ENCODE peak calls at places on chromosomes 1 and 21, in eight cellular contexts. F is cardiac muscle cell; D is CD8-positive, alpha-beta T cell; G is tibial nerve; B is IMR-90; K is heart right ventricle; O is stomach; E is Panc1. Y is an unnamed sample.

GRCh38 chr1:58397187-58397820 is 149.2 kb downstream of the OMA1 start:
- DNase-seq in K (no peak), G (no peak), F (no peak), O (no peak), E (no peak), D (no peak), B (peak), Y (no peak)

GRCh38 chr1:239817801-239818200 is 273.9 kb upstream of the FMN2 start:
- DNase-seq in O (no peak), G (no peak), D (no peak), B (no peak), K (no peak), E (no peak), F (no peak), Y (no peak)

GRCh38 chr1:20486457-20487235 is 636 bp upstream of the CAMK2N1 start:
- DNase-seq in B (peak), G (no peak), D (no peak), K (peak), E (no peak), O (peak), F (peak), Y (no peak)

GRCh38 chr1:96416690-96417444 is 304.7 kb upstream of the PTBP2 start:
- DNase-seq in G (no peak), D (no peak), E (no peak), O (no peak), K (no peak), F (no peak), B (peak), Y (no peak)

GRCh38 chr1:31382379-31382989 is 9.6 kb upstream of the FABP3 start:
- DNase-seq in K (peak), D (no peak), B (no peak), O (no peak), G (no peak), F (no peak), E (no peak), Y (no peak)

GRCh38 chr1:230307213-230307612 is 118.9 kb downstream of the PGBD5 start:
- DNase-seq in F (no peak), E (no peak), O (no peak), K (no peak), B (no peak), G (no peak), D (no peak), Y (no peak)

GRCh38 chr1:44811714-44812151 is 3.4 kb downstream of the BTBD19 start:
- DNase-seq in F (no peak), D (no peak), E (no peak), B (peak), G (no peak), O (no peak), K (no peak), Y (no peak)

GRCh38 chr1:177897601-177898376 is 72.1 kb downstream of the SEC16B start:
- DNase-seq in G (no peak), F (no peak), D (no peak), K (no peak), E (no peak), O (no peak), B (no peak), Y (no peak)

GRCh38 chr1:203074610-203075009 is 11.2 kb downstream of the MYOG start:
- DNase-seq in E (no peak), F (no peak), D (no peak), G (no peak), O (no peak), K (no peak), B (no peak), Y (no peak)

GRCh38 chr1:169348356-169349036 is 19.1 kb downstream of the NME7 start:
- DNase-seq in B (peak), O (no peak), K (peak), F (peak), D (no peak), G (no peak), E (no peak), Y (no peak)

GRCh38 chr1:43558346-43558841 is 27.7 kb downstream of the PTPRF start:
- DNase-seq in F (peak), G (no peak), D (no peak), B (peak), E (no peak), O (no peak), K (no peak), Y (no peak)

GRCh38 chr1:200115532-200115931 is 88.0 kb downstream of the NR5A2 start:
- DNase-seq in F (no peak), O (no peak), E (no peak), D (no peak), K (no peak), G (no peak), B (no peak), Y (no peak)

GRCh38 chr1:42736152-42736551 is 3.9 kb downstream of the CLDN19 start:
- DNase-seq in B (no peak), E (no peak), O (peak), D (no peak), K (no peak), G (no peak), F (no peak), Y (peak)

GRCh38 chr1:112935474-112936289 is 20.3 kb downstream of the SLC16A1 start:
- DNase-seq in B (peak), E (no peak), K (no peak), G (no peak), D (no peak), O (no peak), F (no peak), Y (no peak)

GRCh38 chr1:232438476-232438875 is 191.5 kb downstream of the SIPA1L2 start:
- DNase-seq in B (no peak), G (no peak), K (no peak), E (no peak), D (no peak), O (no peak), F (no peak), Y (peak)

GRCh38 chr1:167862432-167863076 is 51.4 kb downstream of the ADCY10 start:
- DNase-seq in D (no peak), O (no peak), B (peak), E (no peak), G (no peak), F (no peak), K (no peak), Y (no peak)

GRCh38 chr1:59455206-59455605 is 158.3 kb downstream of the FGGY start:
- DNase-seq in B (peak), D (no peak), K (no peak), E (no peak), G (no peak), F (no peak), O (no peak), Y (no peak)

GRCh38 chr1:115428676-115429075 is 90.6 kb upstream of the NGF start:
- DNase-seq in F (no peak), D (no peak), G (no peak), B (no peak), E (no peak), K (no peak), O (no peak), Y (peak)

GRCh38 chr1:24508911-24509310 is 6.3 kb downstream of the RCAN3 start:
- DNase-seq in O (no peak), G (no peak), K (no peak), D (no peak), B (no peak), E (no peak), F (no peak), Y (no peak)

GRCh38 chr1:24507423-24507804 is 4.8 kb downstream of the RCAN3 start:
- DNase-seq in K (no peak), D (peak), G (no peak), O (no peak), F (no peak), E (no peak), B (no peak), Y (no peak)

GRCh38 chr1:24505816-24506215 is 3.2 kb downstream of the RCAN3 start:
- DNase-seq in B (no peak), G (no peak), F (no peak), D (no peak), O (no peak), E (no peak), K (no peak), Y (no peak)

GRCh38 chr1:24504560-24504959 is 1.9 kb downstream of the RCAN3 start:
- DNase-seq in O (no peak), B (no peak), K (no peak), G (no peak), D (no peak), E (no peak), F (no peak), Y (no peak)

DNA sequence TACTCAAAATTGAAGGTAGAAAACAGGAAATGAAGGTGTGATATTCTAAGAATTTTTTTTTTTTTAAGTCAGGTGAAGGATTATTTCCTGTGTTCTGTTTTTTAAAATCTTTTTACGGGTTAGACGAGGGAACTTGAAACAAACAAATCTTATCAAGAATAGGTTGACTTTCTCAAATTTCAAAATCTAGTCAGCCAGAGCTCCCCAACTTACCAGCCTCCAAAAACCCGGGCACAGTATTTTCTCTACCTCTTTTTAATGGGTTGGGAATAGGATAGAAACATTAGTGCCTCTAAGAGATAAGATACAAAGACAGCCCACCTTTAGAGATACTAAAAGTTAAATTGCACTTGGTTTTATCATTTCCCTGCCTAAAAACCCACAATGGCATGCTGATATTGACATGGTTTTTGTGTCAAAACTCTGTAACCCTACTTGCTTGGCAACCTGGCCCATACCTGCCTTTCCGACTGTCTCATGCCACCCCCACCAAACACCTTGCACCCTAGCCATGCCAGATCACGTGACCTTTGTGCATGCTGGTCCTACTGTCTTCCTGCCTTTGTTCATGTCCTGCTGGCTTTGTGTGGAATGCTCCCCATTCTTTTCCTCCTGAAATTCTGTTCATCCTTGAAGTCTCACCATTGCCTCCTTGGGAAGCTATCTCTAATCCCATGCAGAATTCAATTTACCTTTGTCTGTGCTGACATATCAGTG is 4.2 kb downstream of the RCAN3 start:
- DNase-seq in G (no peak), D (peak), B (no peak), O (no peak), E (no peak), F (no peak), K (no peak), Y (no peak)
- H3K27ac ChIP-seq in G (peak), D (peak), B (no peak), O (peak), E (no peak), F (no peak), K (no peak), Y (no peak)

GRCh38 chr1:207397525-207397926 is 56.6 kb upstream of the CR2 start:
- DNase-seq in O (no peak), D (no peak), B (no peak), G (no peak), E (no peak), F (no peak), K (no peak), Y (no peak)

GRCh38 chr1:207402744-207403143 is 51.4 kb upstream of the CR2 start:
- DNase-seq in K (no peak), O (no peak), B (no peak), F (no peak), E (no peak), D (no peak), G (no peak), Y (no peak)

GRCh38 chr1:207398986-207399385 is 55.1 kb upstream of the CR2 start:
- DNase-seq in O (no peak), G (no peak), D (no peak), B (no peak), K (no peak), E (no peak), F (no peak), Y (no peak)

GRCh38 chr1:207404849-207405525 is 49.1 kb upstream of the CR2 start:
- DNase-seq in G (no peak), K (no peak), D (no peak), O (no peak), E (peak), F (peak), B (peak), Y (no peak)

DNA sequence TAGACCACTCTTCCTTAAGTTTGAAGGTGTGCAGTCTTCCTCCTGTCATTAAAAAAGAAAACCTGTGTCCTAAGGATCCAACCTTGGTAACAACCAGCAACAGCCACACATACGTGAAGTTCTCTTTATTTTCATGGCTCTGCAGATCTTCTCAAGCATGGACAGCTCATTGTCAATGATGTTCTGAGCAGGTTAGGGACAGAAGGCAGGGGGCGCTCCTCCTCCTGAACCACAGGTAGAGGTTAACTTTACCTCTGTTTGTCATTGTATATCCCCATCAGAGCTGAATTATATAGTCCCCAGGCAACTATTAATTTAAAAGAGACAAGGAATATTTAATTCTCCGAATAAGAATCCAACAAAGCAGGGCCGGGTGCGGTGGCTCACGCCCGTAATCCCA is 52.5 kb upstream of the CR2 start:
- DNase-seq in F (no peak), K (no peak), E (no peak), B (no peak), D (no peak), O (no peak), G (no peak), Y (no peak)
- TF ChIP-seq CTCF in F (no peak), K (no peak), E (no peak), B (no peak), D (no peak), O (no peak), G (no peak), Y (no peak)

GRCh38 chr1:221188531-221188930 is 309.3 kb downstream of the HLX start:
- DNase-seq in E (no peak), B (no peak), G (no peak), K (no peak), D (no peak), F (no peak), O (no peak), Y (no peak)
- H3K27ac ChIP-seq in E (no peak), B (no peak), G (no peak), K (no peak), D (no peak), F (no peak), O (no peak), Y (no peak)

GRCh38 chr21:38833122-38833521 is 27.4 kb downstream of the ETS2 start:
- DNase-seq in F (no peak), B (no peak), G (no peak), D (no peak), E (no peak), K (no peak), O (no peak), Y (no peak)
- TF ChIP-seq CTCF in F (no peak), B (no peak), G (no peak), D (no peak), E (no peak), K (no peak), O (no peak), Y (no peak)

GRCh38 chr1:38962560-38962959 is 20.9 kb upstream of the RHBDL2 start:
- DNase-seq in O (no peak), F (no peak), B (peak), E (no peak), G (no peak), K (no peak), D (no peak), Y (no peak)

GRCh38 chr1:38958967-38959366 is 17.3 kb upstream of the RHBDL2 start:
- DNase-seq in K (no peak), E (no peak), O (no peak), D (no peak), G (no peak), F (no peak), B (peak), Y (no peak)

GRCh38 chr1:38964140-38964548 is 22.5 kb upstream of the RHBDL2 start:
- DNase-seq in E (no peak), K (no peak), B (no peak), G (no peak), F (no peak), O (no peak), D (no peak), Y (no peak)

GRCh38 chr1:38962113-38962512 is 20.5 kb upstream of the RHBDL2 start:
- DNase-seq in F (no peak), E (no peak), B (peak), G (no peak), O (no peak), K (no peak), D (no peak), Y (no peak)
- H3K27ac ChIP-seq in F (no peak), E (no peak), B (no peak), G (no peak), O (no peak), K (no peak), D (no peak), Y (no peak)

DNA sequence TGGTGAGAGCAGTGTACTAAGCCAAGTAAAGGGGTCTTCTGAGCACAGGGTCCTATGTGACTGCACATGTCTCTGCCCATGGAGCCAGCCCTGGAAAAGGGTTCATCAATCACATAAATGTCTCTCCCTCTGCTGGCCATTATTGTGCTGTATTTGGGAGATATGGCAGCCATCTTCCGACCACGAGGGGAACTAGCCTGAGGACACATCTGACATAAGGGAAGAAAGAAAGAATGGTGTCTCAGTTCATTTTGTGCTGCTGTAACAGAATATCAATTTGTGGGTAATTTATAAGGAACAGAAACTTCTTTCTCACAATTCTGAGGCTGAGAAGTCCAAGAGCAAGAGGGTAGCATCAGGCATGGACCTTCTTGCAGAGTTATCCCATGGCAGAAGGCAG is 55.1 kb upstream of the GJA5 start:
- DNase-seq in F (no peak), G (no peak), B (no peak), D (no peak), E (no peak), O (no peak), K (no peak), Y (no peak)
- TF ChIP-seq CTCF in F (no peak), G (no peak), B (no peak), D (no peak), E (peak), O (no peak), K (peak), Y (no peak)

GRCh38 chr1:154371436-154371835 is 33.7 kb upstream of the IL6R start:
- DNase-seq in B (no peak), O (no peak), F (no peak), K (no peak), D (no peak), E (no peak), G (no peak), Y (no peak)
- H3K27ac ChIP-seq in B (no peak), O (no peak), F (no peak), K (no peak), D (no peak), E (no peak), G (no peak), Y (no peak)

GRCh38 chr1:25150998-25151397 is 81.3 kb downstream of the SYF2 start:
- DNase-seq in O (no peak), D (no peak), F (no peak), E (no peak), G (no peak), B (no peak), K (no peak), Y (no peak)

GRCh38 chr1:25146382-25146855 is 85.9 kb downstream of the SYF2 start:
- DNase-seq in K (no peak), O (no peak), G (no peak), D (no peak), B (no peak), E (no peak), F (no peak), Y (peak)

GRCh38 chr1:25145775-25146381 is 86.4 kb downstream of the SYF2 start:
- DNase-seq in D (no peak), F (no peak), G (no peak), E (no peak), O (no peak), B (no peak), K (no peak), Y (peak)

DNA sequence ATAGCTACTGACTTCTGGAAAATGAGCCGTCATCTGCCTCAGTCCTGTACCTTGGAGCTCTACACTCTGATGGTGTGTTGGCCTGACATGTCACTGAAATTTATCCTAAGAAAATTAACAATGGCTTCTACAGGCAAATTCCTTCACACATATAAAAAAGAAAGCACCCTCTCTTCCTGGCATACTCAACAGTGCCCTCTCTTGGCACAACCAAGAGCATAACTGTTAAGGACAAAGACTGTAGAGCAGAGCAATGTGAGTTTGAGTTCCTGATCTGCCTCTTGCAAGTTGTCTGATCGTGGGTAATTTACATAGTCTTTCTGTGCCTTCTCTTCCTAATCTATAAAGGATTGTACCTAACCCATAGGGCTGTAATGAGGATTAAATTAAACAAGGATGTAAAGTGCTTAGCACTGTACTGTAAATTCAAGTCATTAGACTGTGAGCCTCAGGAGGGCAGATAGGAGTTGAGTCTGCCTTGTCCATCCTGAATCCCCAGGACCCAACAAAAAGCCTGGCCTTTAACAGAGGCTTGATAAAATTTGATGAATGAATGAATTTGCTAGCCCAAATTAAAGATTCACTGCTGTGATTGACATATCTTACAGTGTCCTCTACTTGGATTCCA is 83.5 kb downstream of the SYF2 start:
- DNase-seq in D (peak), B (no peak), K (no peak), G (no peak), O (no peak), F (no peak), E (peak), Y (peak)
- TF ChIP-seq CTCF in D (peak), B (peak), K (peak), G (no peak), O (no peak), F (peak), E (peak), Y (no peak)